ENCODE peak calls at places on chromosomes 6 and 20, in eight cellular contexts. C, N, O, J, R, X, F and Y are unnamed samples.

GRCh38 chr6:17971128-17972073 is 16.0 kb downstream of the KIF13A start:
- DNase-seq in R (peak), O (no peak), C (no peak), N (peak), X (no peak), F (no peak), J (no peak), Y (peak)

GRCh38 chr6:29520232-29520631 is 32.5 kb upstream of the MAS1L start:
- DNase-seq in R (no peak), N (no peak), C (no peak), O (no peak), X (no peak), J (no peak), F (no peak), Y (no peak)

GRCh38 chr6:136763255-136763654 is 29.0 kb downstream of the MAP3K5 start:
- DNase-seq in N (no peak), X (no peak), R (no peak), F (peak), C (no peak), J (no peak), O (no peak), Y (no peak)

GRCh38 chr6:81766482-81767069 is 14.1 kb upstream of the TENT5A start:
- DNase-seq in F (no peak), N (peak), X (no peak), C (no peak), O (no peak), R (peak), J (no peak), Y (peak)

GRCh38 chr6:85537055-85537494 is 56.6 kb downstream of the SNX14 start:
- DNase-seq in J (no peak), F (peak), C (no peak), R (peak), O (no peak), N (peak), X (no peak), Y (peak)

GRCh38 chr6:124870611-124871201 is 91.5 kb upstream of the RNF217 start:
- DNase-seq in N (peak), J (peak), X (no peak), F (no peak), R (peak), O (no peak), C (no peak), Y (peak)

GRCh38 chr6:112150363-112150762 is 63.0 kb downstream of the FAM229B start:
- DNase-seq in X (no peak), J (no peak), N (peak), R (no peak), C (no peak), O (no peak), F (no peak), Y (peak)

GRCh38 chr6:50076431-50076830 is 26.7 kb upstream of the DEFB112 start:
- DNase-seq in N (no peak), X (no peak), F (no peak), O (no peak), R (no peak), J (no peak), C (no peak), Y (no peak)

GRCh38 chr6:119308048-119308570 is 41.5 kb downstream of the MAN1A1 start:
- DNase-seq in F (no peak), C (no peak), N (peak), R (peak), X (no peak), O (no peak), J (no peak), Y (peak)

GRCh38 chr6:31462964-31463940 is 34.7 kb upstream of the MICB start:
- DNase-seq in O (no peak), R (peak), C (peak), J (peak), X (peak), N (no peak), F (peak), Y (peak)

GRCh38 chr20:41002842-41003142 is 25.8 kb upstream of the TOP1 start:
- DNase-seq in X (no peak), O (no peak), R (no peak), J (no peak), N (no peak), F (no peak), C (no peak), Y (no peak)

GRCh38 chr6:45584127-45584526 is 206.4 kb upstream of the SUPT3H start:
- DNase-seq in C (no peak), J (no peak), F (no peak), X (no peak), N (no peak), R (no peak), O (no peak), Y (no peak)

GRCh38 chr6:161338015-161338414 is 64.2 kb upstream of the AGPAT4 start:
- DNase-seq in F (no peak), J (no peak), N (no peak), C (no peak), R (no peak), X (no peak), O (no peak), Y (no peak)

GRCh38 chr20:59063358-59064213 is 21.0 kb upstream of the PRELID3B start:
- DNase-seq in R (peak), O (no peak), N (peak), J (peak), F (no peak), X (no peak), C (peak), Y (peak)

GRCh38 chr20:59095140-59095539 is 52.6 kb upstream of the PRELID3B start:
- DNase-seq in R (no peak), F (no peak), N (no peak), J (no peak), X (no peak), C (no peak), O (no peak), Y (no peak)

GRCh38 chr6:125707615-125708243 is 41.7 kb upstream of the HEY2 start:
- DNase-seq in F (no peak), N (no peak), O (no peak), R (no peak), J (no peak), C (no peak), X (no peak), Y (no peak)

GRCh38 chr6:155645328-155645727 is 189.7 kb upstream of the NOX3 start:
- DNase-seq in O (no peak), N (peak), R (peak), F (no peak), X (no peak), J (no peak), C (no peak), Y (peak)

GRCh38 chr6:30349411-30350177 is 4.6 kb downstream of the RPP21 start:
- DNase-seq in N (no peak), R (no peak), X (no peak), J (no peak), C (no peak), O (no peak), F (no peak), Y (no peak)

GRCh38 chr6:11190625-11191245 is 41.7 kb downstream of the NEDD9 start:
- DNase-seq in C (no peak), X (no peak), J (no peak), F (no peak), R (no peak), O (no peak), N (no peak), Y (no peak)

GRCh38 chr6:1515781-1516180 is 93.9 kb upstream of the FOXC1 start:
- DNase-seq in R (no peak), N (no peak), C (no peak), O (no peak), X (no peak), J (no peak), F (no peak), Y (no peak)

GRCh38 chr6:101439790-101440189 is 46.3 kb downstream of the GRIK2 start:
- DNase-seq in J (no peak), O (no peak), R (no peak), F (no peak), N (no peak), X (no peak), C (no peak), Y (peak)

GRCh38 chr20:38812915-38813573 is 7.5 kb downstream of the PPP1R16B start:
- DNase-seq in X (no peak), O (no peak), R (no peak), J (no peak), N (no peak), C (peak), F (no peak), Y (no peak)

GRCh38 chr6:4790158-4790899 is 14.1 kb downstream of the CDYL start:
- DNase-seq in F (no peak), N (no peak), C (no peak), R (no peak), J (no peak), O (no peak), X (no peak), Y (no peak)

GRCh38 chr6:166595949-166596348 is 9.5 kb upstream of the RAMACL start:
- DNase-seq in F (no peak), J (no peak), X (no peak), N (no peak), O (no peak), C (no peak), R (no peak), Y (no peak)

GRCh38 chr6:46651766-46652165 is 852 bp downstream of the CYP39A1 start:
- DNase-seq in O (no peak), R (no peak), N (no peak), C (no peak), F (no peak), J (no peak), X (no peak), Y (peak)

GRCh38 chr6:115643762-115644161 is 416.9 kb downstream of the FRK start:
- DNase-seq in O (no peak), N (peak), F (no peak), C (no peak), X (no peak), R (peak), J (peak), Y (no peak)

GRCh38 chr20:8357703-8358102 is 225.6 kb downstream of the PLCB1 start:
- DNase-seq in F (no peak), C (no peak), N (no peak), J (no peak), O (no peak), X (no peak), R (no peak), Y (no peak)

GRCh38 chr6:51753635-51754034 is 333.8 kb downstream of the PKHD1 start:
- DNase-seq in R (no peak), N (no peak), J (no peak), O (no peak), F (no peak), C (no peak), X (peak), Y (no peak)

GRCh38 chr6:3919130-3919628 is 70.0 kb downstream of the FAM50B start:
- DNase-seq in O (no peak), X (no peak), R (peak), N (no peak), F (no peak), J (no peak), C (no peak), Y (peak)

GRCh38 chr6:89566930-89567634 is 71.5 kb downstream of the LYRM2 start:
- DNase-seq in N (no peak), R (no peak), F (no peak), C (no peak), O (no peak), X (no peak), J (peak), Y (no peak)

GRCh38 chr6:138971601-138972000 is 16.5 kb downstream of the REPS1 start:
- DNase-seq in N (peak), O (no peak), F (no peak), C (no peak), J (no peak), X (no peak), R (no peak), Y (peak)

GRCh38 chr6:140001851-140002301 is 627.4 kb upstream of the CITED2 start:
- DNase-seq in C (no peak), F (no peak), R (peak), J (no peak), X (no peak), O (no peak), N (peak), Y (peak)

GRCh38 chr20:25120462-25120861 is 38.5 kb upstream of the VSX1 start:
- DNase-seq in X (no peak), F (no peak), N (no peak), C (no peak), O (no peak), J (no peak), R (no peak), Y (no peak)

GRCh38 chr6:123598011-123598410 is 38.7 kb downstream of the TRDN start:
- DNase-seq in N (no peak), F (no peak), J (no peak), C (no peak), X (no peak), O (no peak), R (no peak), Y (no peak)